ENCODE peak calls at places on chromosomes 1 and 21, in ten cellular contexts. One of them, this sample, is unnamed.

GRCh38 chr1:213162338-213162737 is 111.3 kb downstream of the RPS6KC1 start:
- DNase-seq in keratinocyte: no peak
- DNase-seq in left ventricle myocardium inferior: no peak
- DNase-seq in lung: no peak
- DNase-seq in A549: no peak
- DNase-seq in endodermal cell: no peak
- DNase-seq in dorsolateral prefrontal cortex: no peak
- DNase-seq in cardiac muscle cell: peak
- DNase-seq in ovary: peak
- DNase-seq in thoracic aorta: no peak
- DNase-seq in this sample: peak

GRCh38 chr1:24101796-24102580 is 9.9 kb downstream of the MYOM3 start:
- DNase-seq in keratinocyte: no peak
- DNase-seq in left ventricle myocardium inferior: no peak
- DNase-seq in lung: no peak
- DNase-seq in A549: no peak
- DNase-seq in endodermal cell: no peak
- DNase-seq in dorsolateral prefrontal cortex: no peak
- DNase-seq in cardiac muscle cell: no peak
- DNase-seq in ovary: no peak
- DNase-seq in thoracic aorta: no peak
- DNase-seq in this sample: no peak

GRCh38 chr1:58885998-58886397 is 102.2 kb upstream of the JUN start:
- DNase-seq in keratinocyte: no peak
- DNase-seq in left ventricle myocardium inferior: peak
- DNase-seq in lung: no peak
- DNase-seq in A549: no peak
- DNase-seq in endodermal cell: no peak
- DNase-seq in dorsolateral prefrontal cortex: no peak
- DNase-seq in cardiac muscle cell: peak
- DNase-seq in ovary: no peak
- DNase-seq in thoracic aorta: no peak
- DNase-seq in this sample: peak

GRCh38 chr1:220811695-220812094 is 25.0 kb downstream of the MTARC1 start:
- DNase-seq in keratinocyte: no peak
- DNase-seq in left ventricle myocardium inferior: no peak
- DNase-seq in lung: no peak
- DNase-seq in A549: no peak
- DNase-seq in endodermal cell: no peak
- DNase-seq in dorsolateral prefrontal cortex: no peak
- DNase-seq in cardiac muscle cell: no peak
- DNase-seq in ovary: no peak
- DNase-seq in thoracic aorta: no peak
- DNase-seq in this sample: no peak

GRCh38 chr1:37034301-37035013 is at the start of gene GRIK3:
- DNase-seq in keratinocyte: no peak
- DNase-seq in left ventricle myocardium inferior: no peak
- DNase-seq in lung: no peak
- DNase-seq in A549: no peak
- DNase-seq in endodermal cell: peak
- DNase-seq in dorsolateral prefrontal cortex: no peak
- DNase-seq in cardiac muscle cell: no peak
- DNase-seq in ovary: no peak
- DNase-seq in thoracic aorta: no peak
- DNase-seq in this sample: no peak

GRCh38 chr1:210586785-210587184 is 258.1 kb downstream of the HHAT start:
- DNase-seq in keratinocyte: no peak
- DNase-seq in left ventricle myocardium inferior: no peak
- DNase-seq in lung: no peak
- DNase-seq in A549: no peak
- DNase-seq in endodermal cell: no peak
- DNase-seq in dorsolateral prefrontal cortex: peak
- DNase-seq in cardiac muscle cell: no peak
- DNase-seq in ovary: no peak
- DNase-seq in thoracic aorta: no peak
- DNase-seq in this sample: no peak

GRCh38 chr1:47183308-47184089 is 6.3 kb downstream of the PDZK1IP1 start:
- DNase-seq in keratinocyte: no peak
- DNase-seq in left ventricle myocardium inferior: no peak
- DNase-seq in lung: no peak
- DNase-seq in A549: no peak
- DNase-seq in endodermal cell: no peak
- DNase-seq in dorsolateral prefrontal cortex: no peak
- DNase-seq in cardiac muscle cell: no peak
- DNase-seq in ovary: no peak
- DNase-seq in thoracic aorta: no peak
- DNase-seq in this sample: no peak

GRCh38 chr21:38538353-38538752 is 40.1 kb upstream of the ERG start:
- DNase-seq in keratinocyte: no peak
- DNase-seq in left ventricle myocardium inferior: no peak
- DNase-seq in lung: no peak
- DNase-seq in A549: no peak
- DNase-seq in endodermal cell: no peak
- DNase-seq in dorsolateral prefrontal cortex: no peak
- DNase-seq in cardiac muscle cell: no peak
- DNase-seq in ovary: no peak
- DNase-seq in thoracic aorta: no peak
- DNase-seq in this sample: no peak

GRCh38 chr1:33435096-33435820 is 4.4 kb upstream of the PHC2 start:
- DNase-seq in keratinocyte: no peak
- DNase-seq in left ventricle myocardium inferior: no peak
- DNase-seq in lung: no peak
- DNase-seq in A549: no peak
- DNase-seq in endodermal cell: no peak
- DNase-seq in dorsolateral prefrontal cortex: no peak
- DNase-seq in cardiac muscle cell: peak
- DNase-seq in ovary: no peak
- DNase-seq in thoracic aorta: no peak
- DNase-seq in this sample: no peak
- H3K27ac ChIP-seq in keratinocyte: peak
- H3K27ac ChIP-seq in left ventricle myocardium inferior: peak
- H3K27ac ChIP-seq in lung: no peak
- H3K27ac ChIP-seq in A549: no peak
- H3K27ac ChIP-seq in endodermal cell: no peak
- H3K27ac ChIP-seq in dorsolateral prefrontal cortex: peak
- H3K27ac ChIP-seq in cardiac muscle cell: no peak
- H3K27ac ChIP-seq in ovary: no peak
- H3K27ac ChIP-seq in thoracic aorta: no peak
- H3K27ac ChIP-seq in this sample: no peak

GRCh38 chr1:205600085-205600484 is 31.7 kb downstream of the ELK4 start:
- DNase-seq in keratinocyte: no peak
- DNase-seq in left ventricle myocardium inferior: no peak
- DNase-seq in lung: no peak
- DNase-seq in A549: no peak
- DNase-seq in endodermal cell: no peak
- DNase-seq in dorsolateral prefrontal cortex: no peak
- DNase-seq in cardiac muscle cell: peak
- DNase-seq in ovary: no peak
- DNase-seq in thoracic aorta: no peak
- DNase-seq in this sample: no peak
- TF ChIP-seq CTCF in keratinocyte: peak
- TF ChIP-seq CTCF in left ventricle myocardium inferior: no peak
- TF ChIP-seq CTCF in lung: no peak
- TF ChIP-seq CTCF in A549: no peak
- TF ChIP-seq CTCF in endodermal cell: no peak
- TF ChIP-seq CTCF in dorsolateral prefrontal cortex: no peak
- TF ChIP-seq CTCF in cardiac muscle cell: peak
- TF ChIP-seq CTCF in ovary: no peak
- TF ChIP-seq CTCF in thoracic aorta: no peak
- TF ChIP-seq CTCF in this sample: no peak

GRCh38 chr1:208935517-208936187 is 647.9 kb upstream of the CAMK1G start:
- DNase-seq in keratinocyte: no peak
- DNase-seq in left ventricle myocardium inferior: no peak
- DNase-seq in lung: no peak
- DNase-seq in A549: no peak
- DNase-seq in endodermal cell: no peak
- DNase-seq in dorsolateral prefrontal cortex: no peak
- DNase-seq in cardiac muscle cell: no peak
- DNase-seq in ovary: no peak
- DNase-seq in thoracic aorta: no peak
- DNase-seq in this sample: no peak

GRCh38 chr1:208936431-208936830 is 647.1 kb upstream of the CAMK1G start:
- DNase-seq in keratinocyte: no peak
- DNase-seq in left ventricle myocardium inferior: no peak
- DNase-seq in lung: no peak
- DNase-seq in A549: no peak
- DNase-seq in endodermal cell: no peak
- DNase-seq in dorsolateral prefrontal cortex: no peak
- DNase-seq in cardiac muscle cell: no peak
- DNase-seq in ovary: no peak
- DNase-seq in thoracic aorta: no peak
- DNase-seq in this sample: no peak

GRCh38 chr1:208934933-208935332 is 648.6 kb upstream of the CAMK1G start:
- DNase-seq in keratinocyte: peak
- DNase-seq in left ventricle myocardium inferior: no peak
- DNase-seq in lung: no peak
- DNase-seq in A549: no peak
- DNase-seq in endodermal cell: no peak
- DNase-seq in dorsolateral prefrontal cortex: no peak
- DNase-seq in cardiac muscle cell: no peak
- DNase-seq in ovary: no peak
- DNase-seq in thoracic aorta: no peak
- DNase-seq in this sample: no peak

GRCh38 chr1:208942394-208942793 is 641.1 kb upstream of the CAMK1G start:
- DNase-seq in keratinocyte: no peak
- DNase-seq in left ventricle myocardium inferior: no peak
- DNase-seq in lung: no peak
- DNase-seq in A549: no peak
- DNase-seq in endodermal cell: no peak
- DNase-seq in dorsolateral prefrontal cortex: no peak
- DNase-seq in cardiac muscle cell: peak
- DNase-seq in ovary: no peak
- DNase-seq in thoracic aorta: no peak
- DNase-seq in this sample: no peak

GRCh38 chr1:208939545-208940085 is 643.9 kb upstream of the CAMK1G start:
- DNase-seq in keratinocyte: no peak
- DNase-seq in left ventricle myocardium inferior: no peak
- DNase-seq in lung: no peak
- DNase-seq in A549: no peak
- DNase-seq in endodermal cell: no peak
- DNase-seq in dorsolateral prefrontal cortex: no peak
- DNase-seq in cardiac muscle cell: no peak
- DNase-seq in ovary: no peak
- DNase-seq in thoracic aorta: no peak
- DNase-seq in this sample: no peak
- H3K27ac ChIP-seq in keratinocyte: no peak
- H3K27ac ChIP-seq in left ventricle myocardium inferior: no peak
- H3K27ac ChIP-seq in lung: no peak
- H3K27ac ChIP-seq in A549: no peak
- H3K27ac ChIP-seq in endodermal cell: no peak
- H3K27ac ChIP-seq in dorsolateral prefrontal cortex: no peak
- H3K27ac ChIP-seq in cardiac muscle cell: no peak
- H3K27ac ChIP-seq in ovary: no peak
- H3K27ac ChIP-seq in thoracic aorta: no peak
- H3K27ac ChIP-seq in this sample: no peak

GRCh38 chr1:153190373-153190772 is 12.9 kb upstream of the LELP1 start:
- DNase-seq in keratinocyte: no peak
- DNase-seq in left ventricle myocardium inferior: no peak
- DNase-seq in lung: no peak
- DNase-seq in A549: no peak
- DNase-seq in endodermal cell: no peak
- DNase-seq in dorsolateral prefrontal cortex: no peak
- DNase-seq in cardiac muscle cell: no peak
- DNase-seq in ovary: no peak
- DNase-seq in thoracic aorta: no peak
- DNase-seq in this sample: no peak

GRCh38 chr1:153194331-153195050 is 8.7 kb upstream of the LELP1 start:
- DNase-seq in keratinocyte: no peak
- DNase-seq in left ventricle myocardium inferior: no peak
- DNase-seq in lung: no peak
- DNase-seq in A549: no peak
- DNase-seq in endodermal cell: no peak
- DNase-seq in dorsolateral prefrontal cortex: no peak
- DNase-seq in cardiac muscle cell: no peak
- DNase-seq in ovary: no peak
- DNase-seq in thoracic aorta: no peak
- DNase-seq in this sample: no peak

GRCh38 chr1:153195216-153195615 is 8.0 kb upstream of the LELP1 start:
- DNase-seq in keratinocyte: no peak
- DNase-seq in left ventricle myocardium inferior: no peak
- DNase-seq in lung: no peak
- DNase-seq in A549: no peak
- DNase-seq in endodermal cell: no peak
- DNase-seq in dorsolateral prefrontal cortex: no peak
- DNase-seq in cardiac muscle cell: no peak
- DNase-seq in ovary: no peak
- DNase-seq in thoracic aorta: no peak
- DNase-seq in this sample: no peak

DNA sequence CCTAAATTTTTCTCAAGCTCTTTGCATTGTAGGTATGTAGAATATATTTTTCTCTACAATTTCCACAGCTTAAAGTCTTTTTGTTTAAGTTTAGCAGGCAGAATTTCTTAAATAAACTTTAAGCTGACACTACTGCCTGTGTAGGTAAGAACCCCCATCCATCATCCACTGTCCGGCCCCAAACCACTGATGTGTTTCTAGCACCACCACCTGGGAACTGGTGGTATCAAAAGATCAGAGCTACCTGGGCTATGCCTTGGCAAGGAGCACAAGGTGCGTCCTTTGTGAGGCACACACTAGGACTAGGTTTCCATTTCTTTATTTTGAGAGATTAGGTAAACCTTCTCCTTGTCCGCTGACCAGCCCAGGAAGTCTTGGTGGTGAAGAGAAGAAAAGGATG is 10.5 kb upstream of the LELP1 start:
- DNase-seq in keratinocyte: no peak
- DNase-seq in left ventricle myocardium inferior: no peak
- DNase-seq in lung: no peak
- DNase-seq in A549: no peak
- DNase-seq in endodermal cell: peak
- DNase-seq in dorsolateral prefrontal cortex: no peak
- DNase-seq in cardiac muscle cell: no peak
- DNase-seq in ovary: no peak
- DNase-seq in thoracic aorta: no peak
- DNase-seq in this sample: no peak
- TF ChIP-seq CTCF in keratinocyte: peak
- TF ChIP-seq CTCF in left ventricle myocardium inferior: no peak
- TF ChIP-seq CTCF in lung: no peak
- TF ChIP-seq CTCF in A549: no peak
- TF ChIP-seq CTCF in endodermal cell: peak
- TF ChIP-seq CTCF in dorsolateral prefrontal cortex: no peak
- TF ChIP-seq CTCF in cardiac muscle cell: no peak
- TF ChIP-seq CTCF in ovary: no peak
- TF ChIP-seq CTCF in thoracic aorta: no peak
- TF ChIP-seq CTCF in this sample: no peak

GRCh38 chr1:12015001-12015491 is 4.3 kb upstream of the MIIP start:
- DNase-seq in keratinocyte: no peak
- DNase-seq in left ventricle myocardium inferior: no peak
- DNase-seq in lung: no peak
- DNase-seq in A549: no peak
- DNase-seq in endodermal cell: no peak
- DNase-seq in dorsolateral prefrontal cortex: no peak
- DNase-seq in cardiac muscle cell: no peak
- DNase-seq in ovary: no peak
- DNase-seq in thoracic aorta: no peak
- DNase-seq in this sample: no peak
- H3K27ac ChIP-seq in keratinocyte: peak
- H3K27ac ChIP-seq in left ventricle myocardium inferior: peak
- H3K27ac ChIP-seq in lung: peak
- H3K27ac ChIP-seq in A549: no peak
- H3K27ac ChIP-seq in endodermal cell: no peak
- H3K27ac ChIP-seq in dorsolateral prefrontal cortex: peak
- H3K27ac ChIP-seq in cardiac muscle cell: peak
- H3K27ac ChIP-seq in ovary: no peak
- H3K27ac ChIP-seq in thoracic aorta: no peak
- H3K27ac ChIP-seq in this sample: peak

GRCh38 chr1:48450505-48450904 is 21.5 kb downstream of the SPATA6 start:
- DNase-seq in keratinocyte: no peak
- DNase-seq in left ventricle myocardium inferior: no peak
- DNase-seq in lung: no peak
- DNase-seq in A549: no peak
- DNase-seq in endodermal cell: no peak
- DNase-seq in dorsolateral prefrontal cortex: peak
- DNase-seq in cardiac muscle cell: peak
- DNase-seq in ovary: no peak
- DNase-seq in thoracic aorta: no peak
- DNase-seq in this sample: no peak
- TF ChIP-seq CTCF in keratinocyte: no peak
- TF ChIP-seq CTCF in left ventricle myocardium inferior: peak
- TF ChIP-seq CTCF in lung: no peak
- TF ChIP-seq CTCF in A549: peak
- TF ChIP-seq CTCF in endodermal cell: peak
- TF ChIP-seq CTCF in dorsolateral prefrontal cortex: peak
- TF ChIP-seq CTCF in cardiac muscle cell: peak
- TF ChIP-seq CTCF in ovary: no peak
- TF ChIP-seq CTCF in thoracic aorta: no peak
- TF ChIP-seq CTCF in this sample: no peak